ENCODE peak calls at places on chromosomes 11 and 22, in four cellular contexts. B is sigmoid colon, P is K562, Y is body of pancreas. J is an unnamed sample.
A peak's percentile ranks its signal among the peaks of the same experiment; 100 is the strongest.

GRCh38 chr11:119538748-119539147 is 115.8 kb upstream of the THY1 start:
- DNase-seq in B (no peak), P (no peak), Y (no peak), J (no peak)

GRCh38 chr11:111349191-111349695 is 29.8 kb downstream of the POU2AF1 start:
- DNase-seq in B (no peak), P (no peak), Y (no peak), J (no peak)

GRCh38 chr11:6693342-6694228 is 10.4 kb upstream of the MRPL17 start:
- DNase-seq in B (peak; percentile 76), P (peak; percentile 86), Y (no peak), J (peak; percentile 66)

GRCh38 chr11:45343988-45344387 is 57.8 kb upstream of the SYT13 start:
- DNase-seq in B (no peak), P (no peak), Y (no peak), J (no peak)

GRCh38 chr11:95764267-95764898 is 25.2 kb downstream of the FAM76B start:
- DNase-seq in B (no peak), P (peak; percentile 63), Y (no peak), J (no peak)

GRCh38 chr11:128311742-128312719 is 275.3 kb downstream of the ETS1 start:
- DNase-seq in B (no peak), P (no peak), Y (no peak), J (no peak)

GRCh38 chr22:24420977-24421343 is 6.4 kb upstream of the ADORA2A start:
- DNase-seq in B (no peak), P (no peak), Y (no peak), J (no peak)

GRCh38 chr11:95229199-95230053 is 1.6 kb downstream of the SESN3 start:
- DNase-seq in B (peak; percentile 57), P (no peak), Y (no peak), J (peak; percentile 27)

GRCh38 chr11:2921261-2921660 is 8.0 kb downstream of the PHLDA2 start:
- DNase-seq in B (no peak), P (no peak), Y (no peak), J (no peak)

GRCh38 chr11:72617080-72617744 is 57.0 kb downstream of the PDE2A start:
- DNase-seq in B (peak; percentile 93), P (no peak), Y (no peak), J (peak; percentile 26)

GRCh38 chr11:6319879-6320410 is 356 bp downstream of the CAVIN3 start:
- DNase-seq in B (peak; percentile 96), P (peak; percentile 15), Y (peak; percentile 89), J (peak; percentile 91)

GRCh38 chr11:129376658-129377341 is 1.2 kb downstream of the BARX2 start:
- DNase-seq in B (no peak), P (no peak), Y (no peak), J (no peak)

GRCh38 chr11:78156081-78156844 is 16.8 kb upstream of the ALG8 start:
- DNase-seq in B (no peak), P (no peak), Y (no peak), J (no peak)

GRCh38 chr11:57511741-57512430 is 3.6 kb downstream of the SLC43A1 start:
- DNase-seq in B (no peak), P (no peak), Y (no peak), J (no peak)

GRCh38 chr11:114358711-114359110 is 41.6 kb downstream of the C11orf71 start:
- DNase-seq in B (no peak), P (no peak), Y (no peak), J (no peak)

GRCh38 chr11:118008271-118008903 is 22.2 kb downstream of the IL10RA start:
- DNase-seq in B (no peak), P (no peak), Y (no peak), J (no peak)

GRCh38 chr11:11010624-11011127 is 152.8 kb upstream of the ZBED5 start:
- DNase-seq in B (no peak), P (peak; percentile 26), Y (peak; percentile 13), J (no peak)

DNA sequence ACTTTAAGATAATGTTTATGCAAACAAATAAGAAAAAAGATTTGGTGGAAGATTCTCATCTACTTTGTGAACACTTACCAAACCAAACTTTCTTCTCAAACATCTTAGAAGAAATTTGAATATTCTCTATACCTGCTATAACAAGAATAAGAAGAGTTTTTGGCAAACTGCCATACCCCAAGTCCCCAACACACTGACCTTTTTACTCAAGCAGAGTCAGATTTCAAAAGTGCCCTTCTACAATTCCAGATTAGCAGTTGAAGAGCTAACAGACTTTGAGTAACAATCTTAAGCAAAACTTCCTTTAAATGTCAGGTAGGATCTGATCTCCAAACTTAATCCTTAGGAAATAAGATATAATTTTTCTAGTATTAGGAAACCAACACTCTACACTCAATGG is 33.9 kb downstream of the TSG101 start:
- DNase-seq in B (no peak), P (peak; percentile 23), Y (no peak), J (no peak)
- H3K4me3 ChIP-seq in B (no peak overlapping the region), P (no peak overlapping the region), Y (no peak overlapping the region), J (no peak overlapping the region)

DNA sequence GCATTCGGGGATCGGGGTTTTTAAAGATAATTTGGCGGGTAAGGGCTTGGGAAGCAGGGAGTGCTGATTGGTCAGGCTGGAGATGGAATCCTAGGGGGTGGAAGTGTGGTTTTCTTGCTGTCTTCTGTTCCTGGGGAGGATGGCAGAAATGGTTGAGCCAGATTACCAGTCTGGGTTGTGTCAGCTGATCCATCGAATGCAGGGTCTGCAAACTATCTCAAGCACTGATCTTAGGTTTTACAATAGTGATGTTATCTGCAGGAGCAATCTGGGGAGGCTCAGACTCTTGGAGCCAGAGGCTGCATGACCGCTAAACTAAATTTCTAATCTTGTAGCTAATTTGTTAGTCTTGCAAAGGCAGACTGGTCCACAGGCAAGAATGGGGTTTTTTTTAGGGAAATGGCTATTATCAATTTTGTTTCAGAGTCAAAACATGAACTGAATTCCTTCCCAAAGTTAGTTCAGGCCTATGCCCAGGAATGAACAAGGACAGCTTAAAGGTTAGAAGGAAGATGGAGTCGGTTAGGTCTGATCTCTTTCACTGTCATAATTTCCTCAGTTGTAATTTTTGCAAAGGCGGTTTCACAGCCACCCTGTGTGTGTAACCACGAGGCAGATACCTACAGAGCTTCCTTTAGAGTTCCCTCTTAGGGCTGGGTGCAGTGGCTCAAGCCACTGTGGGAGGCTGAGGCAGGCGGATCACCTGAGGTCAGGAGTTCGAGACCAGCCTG is 10.2 kb downstream of the SCGB1A1 start:
- DNase-seq in B (no peak), P (no peak), Y (no peak), J (no peak)
- TF ChIP-seq CTCF in B (no peak), P (no peak), Y (no peak), J (no peak)

GRCh38 chr11:44223261-44223660 is 86.7 kb downstream of the ALX4 start:
- DNase-seq in B (no peak), P (no peak), Y (no peak), J (no peak)
- TF ChIP-seq POLR2A in B (no peak), P (no peak), Y (no peak), J (no peak)

GRCh38 chr22:41699264-41700104 is at the start of gene MEI1:
- DNase-seq in B (peak; percentile 91), P (no peak), Y (peak; percentile 92), J (peak; percentile 54)

GRCh38 chr22:41700105-41700358 is 729 bp downstream of the MEI1 start:
- DNase-seq in B (no peak), P (no peak), Y (no peak), J (no peak)

GRCh38 chr22:41697126-41697775 is 2.1 kb upstream of the MEI1 start:
- DNase-seq in B (peak; percentile 95), P (peak; percentile 87), Y (peak; percentile 91), J (peak; percentile 89)

GRCh38 chr22:41695211-41695610 is 4.1 kb upstream of the MEI1 start:
- DNase-seq in B (no peak), P (no peak), Y (no peak), J (no peak)

DNA sequence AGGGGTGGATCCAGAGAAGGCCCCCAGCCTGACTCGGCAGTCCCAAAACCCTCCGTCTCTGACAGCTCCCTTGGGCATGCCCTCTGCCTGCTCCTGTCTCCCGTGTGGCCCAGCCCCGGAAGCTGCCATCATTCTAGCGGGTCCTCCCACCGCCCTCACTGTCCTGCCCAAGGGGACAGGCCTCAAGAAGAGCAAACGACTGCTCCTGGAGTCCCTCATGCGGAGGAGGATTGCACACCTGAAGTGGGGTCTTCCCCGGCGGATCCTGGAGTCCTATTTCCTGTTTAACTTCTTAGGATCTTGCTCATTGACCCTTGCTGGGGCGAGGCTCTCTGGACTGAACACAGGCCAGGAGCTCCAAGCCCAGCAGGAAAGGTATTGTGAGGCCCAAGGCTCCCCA is 2.6 kb upstream of the MEI1 start:
- DNase-seq in B (peak; percentile 64), P (no peak), Y (no peak), J (no peak)
- H3K4me3 ChIP-seq in B (no peak overlapping the region), P (no peak overlapping the region), Y (no peak overlapping the region), J (no peak overlapping the region)

GRCh38 chr11:99281331-99281730 is 260.6 kb downstream of the CNTN5 start:
- DNase-seq in B (no peak), P (no peak), Y (no peak), J (no peak)
- TF ChIP-seq CTCF in B (no peak), P (no peak), Y (no peak), J (no peak)

DNA sequence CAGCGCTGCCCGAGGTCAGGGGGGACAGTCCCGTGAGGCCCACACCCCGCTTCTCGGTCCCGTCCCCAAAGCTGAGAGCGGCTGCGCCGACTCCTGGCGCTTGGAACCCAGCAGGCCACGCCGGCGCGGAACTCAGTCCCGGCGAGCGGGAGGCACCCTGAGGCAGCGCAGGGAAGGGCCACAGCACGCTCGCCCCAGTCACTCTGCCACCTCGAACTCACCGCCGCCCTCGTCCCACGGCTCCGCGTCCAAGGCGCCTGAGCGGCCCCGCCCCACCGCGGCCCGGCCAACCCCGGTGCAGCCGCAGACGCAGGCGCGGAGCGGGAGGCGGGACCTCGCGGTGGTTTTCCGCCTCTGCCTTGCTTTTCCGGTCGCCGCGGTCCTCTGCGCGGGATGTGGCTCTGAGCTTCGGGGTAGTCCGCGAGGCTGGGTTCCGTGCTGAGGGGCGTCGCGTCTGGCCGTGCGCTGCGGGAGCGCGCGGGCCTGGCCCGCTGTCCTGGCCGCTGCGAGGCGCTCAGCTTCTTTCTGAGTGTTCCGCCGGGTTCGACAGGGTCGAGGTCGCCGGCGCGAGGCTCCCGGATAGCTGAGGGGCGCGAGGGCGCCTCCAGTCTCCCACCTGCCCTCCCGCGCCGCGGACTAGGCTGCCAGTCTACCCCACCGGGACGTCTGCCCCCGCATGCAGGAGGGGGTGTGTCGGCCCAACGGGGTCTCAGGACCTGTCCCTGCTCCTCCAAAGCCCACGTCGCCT is at the start of gene CDPF1:
- DNase-seq in B (peak; percentile 94), P (peak; percentile 90), Y (peak; percentile 91), J (peak; percentile 98)
- TF ChIP-seq POLR2A in B (peak; percentile 51), P (peak; percentile 82), Y (peak; percentile 74), J (no peak)

GRCh38 chr11:100719362-100719761 is 32.3 kb downstream of the ARHGAP42 start:
- DNase-seq in B (no peak), P (no peak), Y (peak; percentile 13), J (no peak)
- H3K4me3 ChIP-seq in B (no peak overlapping the region), P (no peak overlapping the region), Y (no peak overlapping the region), J (no peak overlapping the region)

GRCh38 chr11:132140056-132140455 is 769.6 kb downstream of the NTM start:
- DNase-seq in B (no peak), P (no peak), Y (no peak), J (no peak)
- TF ChIP-seq CTCF in B (no peak), P (no peak), Y (no peak), J (no peak)

GRCh38 chr22:23034621-23035556 is 35.4 kb upstream of the GNAZ start:
- DNase-seq in B (no peak), P (peak; percentile 88), Y (no peak), J (no peak)
- TF ChIP-seq POLR2A in B (no peak), P (no peak), Y (no peak), J (no peak)

GRCh38 chr11:122177238-122177637 is 61.2 kb upstream of the BLID start:
- DNase-seq in B (no peak), P (no peak), Y (no peak), J (no peak)
- H3K4me3 ChIP-seq in B (no peak overlapping the region), P (no peak overlapping the region), Y (no peak overlapping the region), J (no peak overlapping the region)